ENCODE peak calls at places on chromosomes 5 and 9, in four cellular contexts. N is K562, D is H1, O is GM12878. Z is an unnamed sample.

GRCh38 chr9:19411316-19411715 is 2.5 kb downstream of the ACER2 start:
- DNase-seq in D (no peak), N (no peak), O (no peak), Z (no peak)

GRCh38 chr5:89930591-89931383 is 478.8 kb downstream of the CETN3 start:
- DNase-seq in N (no peak), D (no peak), O (peak), Z (peak)

GRCh38 chr9:101791938-101792337 is 53.5 kb upstream of the GRIN3A start:
- DNase-seq in N (peak), O (no peak), D (peak), Z (peak)

GRCh38 chr5:543351-543750 is 19.1 kb upstream of the SLC9A3 start:
- DNase-seq in O (no peak), D (no peak), N (no peak), Z (no peak)

GRCh38 chr5:136208946-136209345 is 16.0 kb upstream of the SMIM32 start:
- DNase-seq in N (no peak), O (no peak), D (no peak), Z (no peak)

GRCh38 chr5:15694694-15695093 is 194.7 kb downstream of the FBXL7 start:
- DNase-seq in N (no peak), O (no peak), D (no peak), Z (no peak)

GRCh38 chr9:137130176-137130755 is 8.7 kb upstream of the GRIN1 start:
- DNase-seq in D (no peak), O (no peak), N (no peak), Z (no peak)

GRCh38 chr5:62578540-62578939 is at the start of gene LRRC70:
- DNase-seq in N (peak), O (peak), D (no peak), Z (peak)

GRCh38 chr9:120852240-120853018 is 9.7 kb upstream of the PSMD5 start:
- DNase-seq in N (no peak), D (no peak), O (no peak), Z (no peak)

GRCh38 chr9:120853198-120853597 is 10.5 kb upstream of the PSMD5 start:
- DNase-seq in N (no peak), O (no peak), D (no peak), Z (no peak)

GRCh38 chr9:120851386-120851922 is 8.7 kb upstream of the PSMD5 start:
- DNase-seq in O (no peak), N (no peak), D (no peak), Z (no peak)

GRCh38 chr9:120846906-120847305 is 4.2 kb upstream of the PSMD5 start:
- DNase-seq in D (no peak), O (no peak), N (no peak), Z (no peak)

GRCh38 chr9:120850315-120850714 is 7.6 kb upstream of the PSMD5 start:
- DNase-seq in N (no peak), D (no peak), O (no peak), Z (no peak)
- TF ChIP-seq CBX5 in N (no peak), D (no peak), O (no peak), Z (no peak)

DNA sequence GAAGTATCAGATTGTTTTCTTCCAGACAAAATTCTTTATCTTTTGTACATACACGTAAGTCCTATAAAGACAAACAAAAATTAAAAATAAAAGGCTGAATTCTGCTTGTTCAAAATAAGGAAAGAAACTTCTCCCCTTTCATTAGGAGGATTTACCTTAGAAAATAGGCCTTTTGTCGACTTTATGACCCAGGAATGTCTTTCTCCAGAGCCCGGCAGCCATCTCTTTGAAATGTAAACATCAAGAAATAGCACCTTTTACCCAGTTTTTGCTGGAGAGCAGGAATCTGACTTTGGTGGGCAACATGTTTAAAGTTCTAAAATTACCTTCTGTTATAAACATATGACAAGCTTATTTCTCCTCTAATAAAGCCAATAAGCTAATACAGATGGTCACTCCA is 373.0 kb upstream of the FTMT start:
- DNase-seq in O (no peak), N (no peak), D (no peak), Z (no peak)
- TF ChIP-seq CBX5 in O (no peak), N (no peak), D (no peak), Z (no peak)

DNA sequence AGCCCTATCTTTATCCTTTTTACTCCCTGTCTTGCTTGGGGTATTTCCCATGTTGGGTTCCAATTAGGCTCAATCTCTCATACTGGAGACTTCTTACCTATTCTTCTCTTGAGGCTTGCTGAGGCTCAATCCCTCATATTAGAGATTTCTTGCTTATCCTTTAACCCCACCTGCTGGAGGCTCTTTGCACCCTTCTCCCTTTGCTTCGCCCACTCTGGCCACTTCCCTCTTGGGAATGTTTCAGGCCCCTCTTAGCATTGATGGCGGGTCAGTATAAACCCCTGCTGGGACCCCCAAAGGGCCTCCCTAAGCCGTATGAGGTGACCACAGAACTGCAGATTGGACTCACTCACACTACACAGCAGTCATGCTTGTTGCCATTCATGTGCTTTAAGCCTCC is 69.3 kb upstream of the CDK20 start:
- DNase-seq in O (no peak), D (no peak), N (no peak), Z (no peak)
- TF ChIP-seq CBX5 in O (no peak), D (no peak), N (no peak), Z (no peak)

DNA sequence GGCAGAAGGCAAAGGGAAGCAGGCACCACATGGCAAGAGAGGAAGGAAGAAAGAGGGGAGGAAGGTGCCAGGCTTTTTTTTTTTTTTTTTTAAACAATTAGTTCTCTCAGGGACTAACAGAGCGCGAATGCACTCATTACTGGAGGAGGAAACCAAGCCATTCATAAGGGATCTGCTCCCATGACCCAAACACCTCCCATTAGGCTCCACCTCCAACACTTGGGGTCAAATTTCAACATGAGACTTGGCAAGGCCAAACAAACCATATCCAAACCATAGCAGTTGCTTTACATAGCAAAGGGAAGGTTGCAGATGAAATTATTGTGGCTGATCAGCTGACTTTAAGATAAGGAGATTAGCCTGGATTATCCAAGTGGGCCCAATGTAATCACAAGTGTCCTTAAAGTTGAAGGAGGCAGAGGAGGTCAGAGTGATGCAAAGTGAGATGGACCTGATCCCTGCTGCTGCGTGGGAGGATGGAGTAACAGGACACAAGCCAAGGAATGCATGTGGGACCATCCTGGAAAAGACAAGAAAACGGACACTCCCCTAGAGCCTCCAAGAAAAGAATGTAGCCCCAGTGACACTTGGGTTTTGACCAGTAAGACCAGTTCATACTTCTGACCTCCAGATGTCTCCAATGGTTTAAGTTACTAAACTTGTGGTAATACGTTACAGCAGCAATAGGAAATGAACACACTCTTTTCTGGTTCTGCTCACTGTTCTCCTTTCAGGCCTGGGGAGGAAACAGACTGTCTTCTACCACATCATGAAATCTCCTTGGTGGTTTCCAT is 167.3 kb downstream of the GNAQ start:
- DNase-seq in O (no peak), N (no peak), D (no peak), Z (no peak)
- TF ChIP-seq CBX5 in O (no peak), N (no peak), D (no peak), Z (no peak)

DNA sequence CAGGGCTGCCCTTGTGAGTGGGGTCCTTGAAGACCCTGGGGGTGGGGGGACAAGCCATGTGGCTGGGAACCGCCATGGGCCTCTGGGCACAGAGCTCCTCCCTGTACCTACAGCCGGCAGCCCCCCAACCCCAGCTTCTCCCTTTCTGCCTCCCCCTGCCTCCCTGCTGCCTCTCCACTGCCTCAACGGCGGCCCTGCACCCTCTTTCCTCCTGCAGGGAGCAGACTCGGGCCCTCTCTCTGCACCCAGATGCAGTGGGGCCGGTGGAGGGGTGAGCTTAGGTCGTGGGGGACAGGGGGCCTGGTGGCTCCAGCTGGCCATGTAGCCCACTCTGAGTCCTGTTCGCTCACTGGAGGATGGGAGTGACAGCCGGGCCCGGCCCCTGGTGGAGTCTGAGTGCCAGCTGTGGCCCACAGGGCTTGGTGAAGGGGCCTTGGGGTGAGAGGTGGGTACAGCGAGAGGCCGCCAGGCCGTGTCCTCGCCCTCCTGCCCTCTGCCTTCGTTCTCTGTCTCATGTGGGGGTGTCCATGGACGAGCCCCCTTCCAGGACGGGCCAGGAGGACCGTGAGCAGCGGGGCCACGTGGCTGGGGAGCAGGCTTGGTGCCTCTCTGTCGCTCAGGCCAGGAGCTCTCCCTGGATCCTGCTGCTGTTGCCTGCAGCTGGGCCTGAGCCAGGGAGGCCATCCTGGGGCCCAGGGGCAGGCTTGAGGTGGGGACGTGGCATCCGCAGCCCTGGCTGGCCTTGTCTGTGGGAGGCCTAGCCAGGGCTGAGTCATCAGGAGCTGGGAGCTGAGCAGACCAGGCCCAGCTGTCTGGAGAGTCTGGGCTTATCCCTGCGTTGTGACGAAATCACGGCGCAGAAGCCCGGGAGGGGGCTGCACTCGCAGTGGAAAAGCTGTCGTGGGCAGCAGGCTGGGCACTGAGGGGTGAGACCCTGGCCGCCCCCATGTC is 139.1 kb upstream of the COL5A1 start:
- DNase-seq in D (no peak), N (no peak), O (no peak), Z (peak)
- TF ChIP-seq CBX5 in D (no peak), N (no peak), O (no peak), Z (no peak)